ENCODE peak calls at places on chromosomes 11 and 22, in eight cellular contexts. Y is NCI-H1417, W is pons, E is posterior cingulate gyrus, L is lower leg skin, N is astrocyte of the cerebellum, K is Caki2, P is T-helper 1 cell. Z is an unnamed sample.

GRCh38 chr11:11884774-11885481 is 43.2 kb downstream of the USP47 start:
- DNase-seq in Y (no peak), W (no peak), E (no peak), L (no peak), N (no peak), K (no peak), P (no peak), Z (no peak)

GRCh38 chr22:20606041-20606783 is 98.8 kb downstream of the MED15 start:
- DNase-seq in Y (peak), W (peak), E (no peak), L (no peak), N (peak), K (no peak), P (peak), Z (peak)

GRCh38 chr22:46770726-46771125 is 8.3 kb downstream of the TBC1D22A start:
- DNase-seq in Y (no peak), W (peak), E (no peak), L (no peak), N (no peak), K (no peak), P (no peak), Z (peak)

GRCh38 chr11:131758726-131759125 is 388.3 kb downstream of the NTM start:
- DNase-seq in Y (no peak), W (no peak), E (no peak), L (no peak), N (no peak), K (no peak), P (no peak), Z (no peak)

GRCh38 chr11:22711212-22711770 is 44.9 kb downstream of the GAS2 start:
- DNase-seq in Y (no peak), W (no peak), E (no peak), L (no peak), N (no peak), K (no peak), P (no peak), Z (no peak)

GRCh38 chr22:43252319-43252718 is 65.4 kb upstream of the TTLL12 start:
- DNase-seq in Y (no peak), W (no peak), E (no peak), L (no peak), N (no peak), K (no peak), P (no peak), Z (no peak)

GRCh38 chr11:2808850-2809847 is 76.4 kb downstream of the CDKN1C start:
- DNase-seq in Y (no peak), W (no peak), E (no peak), L (peak), N (no peak), K (no peak), P (no peak), Z (no peak)

GRCh38 chr11:128052912-128053641 is 534.3 kb downstream of the ETS1 start:
- DNase-seq in Y (no peak), W (no peak), E (no peak), L (no peak), N (no peak), K (no peak), P (no peak), Z (no peak)

GRCh38 chr11:119206512-119207299 is 567 bp downstream of the CBL start:
- DNase-seq in Y (peak), W (peak), E (no peak), L (peak), N (no peak), K (no peak), P (peak), Z (no peak)

GRCh38 chr11:94708642-94709041 is 59.5 kb upstream of the AMOTL1 start:
- DNase-seq in Y (no peak), W (no peak), E (no peak), L (no peak), N (no peak), K (no peak), P (no peak), Z (no peak)

GRCh38 chr22:45007247-45007945 is 2.4 kb downstream of the PHF21B start:
- DNase-seq in Y (no peak), W (no peak), E (no peak), L (no peak), N (no peak), K (peak), P (no peak), Z (no peak)

GRCh38 chr22:44411226-44412135 is 86.6 kb downstream of the RTL6 start:
- DNase-seq in Y (no peak), W (no peak), E (no peak), L (peak), N (no peak), K (no peak), P (no peak), Z (no peak)

GRCh38 chr11:119223856-119224255 is 17.7 kb downstream of the CBL start:
- DNase-seq in Y (no peak), W (no peak), E (no peak), L (no peak), N (peak), K (no peak), P (no peak), Z (no peak)

GRCh38 chr11:8963569-8964323 is 496 bp downstream of the TMEM9B start:
- DNase-seq in Y (peak), W (no peak), E (peak), L (peak), N (peak), K (peak), P (peak), Z (no peak)

GRCh38 chr22:38214248-38215056 is 12.7 kb downstream of the MAFF start:
- DNase-seq in Y (no peak), W (no peak), E (peak), L (peak), N (no peak), K (no peak), P (peak), Z (no peak)

GRCh38 chr11:47284151-47284550 is 14.2 kb downstream of the MADD start:
- DNase-seq in Y (no peak), W (no peak), E (no peak), L (peak), N (no peak), K (no peak), P (no peak), Z (no peak)

GRCh38 chr11:128898580-128899344 is 7.6 kb downstream of the KCNJ5 start:
- DNase-seq in Y (no peak), W (no peak), E (no peak), L (no peak), N (no peak), K (no peak), P (no peak), Z (no peak)

GRCh38 chr22:29702025-29702930 is 17.5 kb upstream of the CABP7 start:
- DNase-seq in Y (no peak), W (peak), E (no peak), L (no peak), N (no peak), K (no peak), P (no peak), Z (no peak)

GRCh38 chr11:127998421-127998820 is 588.9 kb downstream of the ETS1 start:
- DNase-seq in Y (no peak), W (no peak), E (no peak), L (no peak), N (no peak), K (no peak), P (no peak), Z (no peak)

GRCh38 chr22:47367107-47367690 is 604.7 kb downstream of the TBC1D22A start:
- DNase-seq in Y (no peak), W (no peak), E (no peak), L (peak), N (no peak), K (no peak), P (no peak), Z (no peak)

GRCh38 chr11:62732830-62733229 is 4.5 kb downstream of the TTC9C start:
- DNase-seq in Y (peak), W (peak), E (no peak), L (no peak), N (no peak), K (peak), P (no peak), Z (no peak)

GRCh38 chr11:24781288-24781687 is 284.4 kb downstream of the LUZP2 start:
- DNase-seq in Y (peak), W (no peak), E (no peak), L (no peak), N (no peak), K (no peak), P (no peak), Z (no peak)

GRCh38 chr11:95147364-95147905 is 57.8 kb downstream of the ENDOD1 start:
- DNase-seq in Y (no peak), W (peak), E (peak), L (no peak), N (peak), K (peak), P (no peak), Z (no peak)

GRCh38 chr11:71476926-71477636 is 24.1 kb downstream of the NADSYN1 start:
- DNase-seq in Y (no peak), W (no peak), E (no peak), L (no peak), N (no peak), K (no peak), P (no peak), Z (no peak)

GRCh38 chr11:130157111-130157510 is 2.5 kb upstream of the ST14 start:
- DNase-seq in Y (no peak), W (no peak), E (no peak), L (no peak), N (no peak), K (no peak), P (no peak), Z (no peak)

GRCh38 chr22:36366291-36366708 is 21.5 kb downstream of the MYH9 start:
- DNase-seq in Y (peak), W (no peak), E (no peak), L (no peak), N (no peak), K (no peak), P (no peak), Z (no peak)

GRCh38 chr11:65810046-65810868 is 23.4 kb downstream of the OVOL1 start:
- DNase-seq in Y (peak), W (no peak), E (no peak), L (no peak), N (no peak), K (no peak), P (no peak), Z (no peak)

GRCh38 chr11:10268746-10269487 is 25.1 kb downstream of the SBF2 start:
- DNase-seq in Y (no peak), W (no peak), E (no peak), L (no peak), N (no peak), K (no peak), P (no peak), Z (no peak)

GRCh38 chr22:30861688-30862552 is 106.7 kb downstream of the MORC2 start:
- DNase-seq in Y (no peak), W (no peak), E (no peak), L (peak), N (no peak), K (no peak), P (no peak), Z (no peak)

GRCh38 chr22:24834845-24835570 is 29.0 kb downstream of the SGSM1 start:
- DNase-seq in Y (peak), W (no peak), E (no peak), L (no peak), N (no peak), K (peak), P (no peak), Z (no peak)

GRCh38 chr11:7600205-7600775 is 73.0 kb downstream of the CYB5R2 start:
- DNase-seq in Y (no peak), W (peak), E (no peak), L (peak), N (no peak), K (peak), P (no peak), Z (peak)

GRCh38 chr11:117610045-117610444 is 187.0 kb downstream of the DSCAML1 start:
- DNase-seq in Y (no peak), W (no peak), E (no peak), L (no peak), N (no peak), K (peak), P (no peak), Z (no peak)

GRCh38 chr22:40462195-40462988 is 92.0 kb downstream of the SGSM3 start:
- DNase-seq in Y (no peak), W (peak), E (no peak), L (no peak), N (no peak), K (no peak), P (no peak), Z (no peak)

GRCh38 chr22:23501708-23502107 is 78.4 kb downstream of the IGLL1 start:
- DNase-seq in Y (no peak), W (no peak), E (no peak), L (peak), N (no peak), K (no peak), P (no peak), Z (no peak)